ENCODE peak calls at places on chromosomes 4 and X, in four cellular contexts. One of them, this sample, is unnamed.

GRCh38 chr4:41660350-41660749 is 88.2 kb downstream of the PHOX2B start:
- DNase-seq in GM12878: no peak
- DNase-seq in HEK293T: no peak
- DNase-seq in HepG2: no peak
- DNase-seq in this sample: no peak

GRCh38 chr4:56876264-56876663 is 31.4 kb upstream of the REST start:
- DNase-seq in GM12878: no peak
- DNase-seq in HEK293T: no peak
- DNase-seq in HepG2: no peak
- DNase-seq in this sample: no peak

GRCh38 chrX:104670051-104670450 is 104.1 kb downstream of the IL1RAPL2 start:
- DNase-seq in GM12878: no peak
- DNase-seq in HEK293T: no peak
- DNase-seq in HepG2: no peak
- DNase-seq in this sample: no peak

GRCh38 chrX:115067812-115068211 is 50.4 kb upstream of the IL13RA2 start:
- DNase-seq in GM12878: no peak
- DNase-seq in HEK293T: no peak
- DNase-seq in HepG2: no peak
- DNase-seq in this sample: no peak

GRCh38 chrX:18173494-18174180 is 47.0 kb downstream of the BEND2 start:
- DNase-seq in GM12878: no peak
- DNase-seq in HEK293T: no peak
- DNase-seq in HepG2: no peak
- DNase-seq in this sample: peak; percentile 68

GRCh38 chrX:129613596-129613995 is 41.2 kb downstream of the APLN start:
- DNase-seq in GM12878: no peak
- DNase-seq in HEK293T: no peak
- DNase-seq in HepG2: no peak
- DNase-seq in this sample: no peak

GRCh38 chr4:176627916-176628315 is 164.8 kb downstream of the VEGFC start:
- DNase-seq in GM12878: no peak
- DNase-seq in HEK293T: no peak
- DNase-seq in HepG2: no peak
- DNase-seq in this sample: no peak

GRCh38 chr4:151436093-151436518 is 27.1 kb downstream of the FHIP1A start:
- DNase-seq in GM12878: no peak
- DNase-seq in HEK293T: no peak
- DNase-seq in HepG2: no peak
- DNase-seq in this sample: no peak

GRCh38 chr4:112908511-112908910 is 140.9 kb upstream of the ANK2 start:
- DNase-seq in GM12878: no peak
- DNase-seq in HEK293T: no peak
- DNase-seq in HepG2: no peak
- DNase-seq in this sample: no peak

GRCh38 chr4:152992027-152992426 is 55.9 kb downstream of the FHDC1 start:
- DNase-seq in GM12878: no peak
- DNase-seq in HEK293T: no peak
- DNase-seq in HepG2: no peak
- DNase-seq in this sample: no peak

GRCh38 chr4:24274401-24275035 is 309.8 kb downstream of the DHX15 start:
- DNase-seq in GM12878: no peak
- DNase-seq in HEK293T: no peak
- DNase-seq in HepG2: no peak
- DNase-seq in this sample: no peak

GRCh38 chrX:24619647-24620046 is 27.5 kb downstream of the PCYT1B start:
- DNase-seq in GM12878: no peak
- DNase-seq in HEK293T: peak; percentile 12
- DNase-seq in HepG2: peak; percentile 36
- DNase-seq in this sample: no peak

GRCh38 chr4:95761441-95761840 is 78.5 kb upstream of the PDHA2 start:
- DNase-seq in GM12878: no peak
- DNase-seq in HEK293T: no peak
- DNase-seq in HepG2: no peak
- DNase-seq in this sample: no peak

GRCh38 chr4:188175288-188175687 is 36.0 kb downstream of the TRIML1 start:
- DNase-seq in GM12878: no peak
- DNase-seq in HEK293T: no peak
- DNase-seq in HepG2: no peak
- DNase-seq in this sample: no peak

GRCh38 chrX:47179221-47179927 is 14.3 kb upstream of the UBA1 start:
- DNase-seq in GM12878: no peak
- DNase-seq in HEK293T: no peak
- DNase-seq in HepG2: no peak
- DNase-seq in this sample: no peak

GRCh38 chr4:52982246-52982950 is 120.3 kb downstream of the RASL11B start:
- DNase-seq in GM12878: no peak
- DNase-seq in HEK293T: peak; percentile 44
- DNase-seq in HepG2: peak; percentile 32
- DNase-seq in this sample: peak; percentile 24

GRCh38 chr4:22616516-22616915 is 76.2 kb upstream of the GBA3 start:
- DNase-seq in GM12878: no peak
- DNase-seq in HEK293T: no peak
- DNase-seq in HepG2: no peak
- DNase-seq in this sample: no peak

GRCh38 chrX:42944381-42944998 is 166.5 kb upstream of the PPP1R2C start:
- DNase-seq in GM12878: no peak
- DNase-seq in HEK293T: no peak
- DNase-seq in HepG2: no peak
- DNase-seq in this sample: no peak

GRCh38 chrX:43003939-43004338 is 226.0 kb upstream of the PPP1R2C start:
- DNase-seq in GM12878: no peak
- DNase-seq in HEK293T: no peak
- DNase-seq in HepG2: no peak
- DNase-seq in this sample: no peak

GRCh38 chr4:683982-684571 is 4.9 kb downstream of the SLC49A3 start:
- DNase-seq in GM12878: no peak
- DNase-seq in HEK293T: peak; percentile 79
- DNase-seq in HepG2: peak; percentile 63
- DNase-seq in this sample: peak; percentile 77

GRCh38 chrX:132940727-132941162 is 17.7 kb downstream of the HS6ST2 start:
- DNase-seq in GM12878: no peak
- DNase-seq in HEK293T: peak; percentile 60
- DNase-seq in HepG2: peak; percentile 31
- DNase-seq in this sample: no peak

GRCh38 chr4:13523591-13524503 is 20.5 kb downstream of the NKX3-2 start:
- DNase-seq in GM12878: no peak
- DNase-seq in HEK293T: no peak
- DNase-seq in HepG2: no peak
- DNase-seq in this sample: peak; percentile 4

GRCh38 chr4:17613761-17614415 is 553 bp upstream of the MED28 start:
- DNase-seq in GM12878: no peak
- DNase-seq in HEK293T: peak; percentile 47
- DNase-seq in HepG2: peak; percentile 50
- DNase-seq in this sample: no peak

GRCh38 chrX:38820751-38821150 is 19.5 kb downstream of the MID1IP1 start:
- DNase-seq in GM12878: no peak
- DNase-seq in HEK293T: no peak
- DNase-seq in HepG2: no peak
- DNase-seq in this sample: no peak

GRCh38 chrX:9626379-9626778 is 139.3 kb downstream of the GPR143 start:
- DNase-seq in GM12878: no peak
- DNase-seq in HEK293T: no peak
- DNase-seq in HepG2: no peak
- DNase-seq in this sample: no peak

GRCh38 chrX:110218591-110218990 is 99.3 kb downstream of the AMMECR1 start:
- DNase-seq in GM12878: no peak
- DNase-seq in HEK293T: no peak
- DNase-seq in HepG2: no peak
- DNase-seq in this sample: no peak

GRCh38 chrX:51931761-51932160 is 38.3 kb downstream of the MAGED1 start:
- DNase-seq in GM12878: no peak
- DNase-seq in HEK293T: no peak
- DNase-seq in HepG2: no peak
- DNase-seq in this sample: no peak

GRCh38 chrX:11750051-11750450 is 8.0 kb upstream of the MSL3 start:
- DNase-seq in GM12878: no peak
- DNase-seq in HEK293T: no peak
- DNase-seq in HepG2: no peak
- DNase-seq in this sample: no peak

GRCh38 chrX:86047174-86047991 is at the start of gene CHM:
- DNase-seq in GM12878: peak; percentile 63
- DNase-seq in HEK293T: peak; percentile 79
- DNase-seq in HepG2: peak; percentile 80
- DNase-seq in this sample: peak; percentile 85

GRCh38 chrX:23061116-23061515 is 61.4 kb downstream of the DDX53 start:
- DNase-seq in GM12878: no peak
- DNase-seq in HEK293T: no peak
- DNase-seq in HepG2: no peak
- DNase-seq in this sample: no peak

GRCh38 chr4:174047363-174047762 is 236.1 kb downstream of the FBXO8 start:
- DNase-seq in GM12878: no peak
- DNase-seq in HEK293T: no peak
- DNase-seq in HepG2: no peak
- DNase-seq in this sample: peak; percentile 27

GRCh38 chrX:132443736-132444135 is 45.1 kb downstream of the MBNL3 start:
- DNase-seq in GM12878: no peak
- DNase-seq in HEK293T: no peak
- DNase-seq in HepG2: no peak
- DNase-seq in this sample: no peak

GRCh38 chrX:139803224-139803623 is 95.3 kb upstream of the MCF2 start:
- DNase-seq in GM12878: no peak
- DNase-seq in HEK293T: no peak
- DNase-seq in HepG2: no peak
- DNase-seq in this sample: no peak

GRCh38 chr4:87150498-87151261 is 69.7 kb downstream of the KLHL8 start:
- DNase-seq in GM12878: peak; percentile 35
- DNase-seq in HEK293T: peak; percentile 50
- DNase-seq in HepG2: peak; percentile 70
- DNase-seq in this sample: peak; percentile 57

GRCh38 chr4:147683172-147683571 is 791 bp downstream of the PRMT9 start:
- DNase-seq in GM12878: no peak
- DNase-seq in HEK293T: peak; percentile 20
- DNase-seq in HepG2: peak; percentile 12
- DNase-seq in this sample: peak; percentile 9

GRCh38 chr4:137961051-137961438 is 281.1 kb downstream of the SLC7A11 start:
- DNase-seq in GM12878: no peak
- DNase-seq in HEK293T: no peak
- DNase-seq in HepG2: no peak
- DNase-seq in this sample: no peak
- TF ChIP-seq FOXK2 in GM12878: no peak
- TF ChIP-seq FOXK2 in HEK293T: no peak
- TF ChIP-seq FOXK2 in HepG2: no peak
- TF ChIP-seq FOXK2 in this sample: no peak

DNA sequence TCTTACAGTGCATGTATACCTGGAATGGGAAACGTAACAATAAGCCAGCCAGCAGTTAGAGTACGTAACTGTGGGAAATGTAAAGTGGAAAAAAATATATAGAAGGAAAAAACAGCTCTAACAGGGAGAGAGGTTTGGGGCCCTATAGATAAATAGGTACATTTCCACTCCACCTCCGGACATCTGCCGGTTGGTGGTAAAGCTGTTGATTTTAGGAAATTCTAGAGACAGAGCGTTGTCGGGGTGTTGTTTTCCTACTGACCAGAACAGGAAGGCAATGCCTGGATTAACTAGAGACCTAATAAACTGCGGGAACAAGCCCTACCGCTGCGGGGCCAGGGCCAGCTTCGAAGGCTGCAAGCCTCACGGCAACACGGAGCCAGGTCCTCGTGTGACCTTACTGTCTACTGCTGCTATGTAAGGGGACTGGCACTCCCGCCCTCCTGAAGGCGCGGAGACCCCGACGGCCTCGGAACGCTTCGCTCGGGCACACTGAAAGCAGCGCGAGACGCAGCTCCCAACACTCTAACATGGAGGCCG is 757 bp upstream of the CDKN2AIP start:
- DNase-seq in GM12878: no peak
- DNase-seq in HEK293T: peak; percentile 35
- DNase-seq in HepG2: no peak
- DNase-seq in this sample: no peak
- TF ChIP-seq FOXK2 in GM12878: no peak
- TF ChIP-seq FOXK2 in HEK293T: no peak
- TF ChIP-seq FOXK2 in HepG2: peak; percentile 19
- TF ChIP-seq FOXK2 in this sample: no peak

DNA sequence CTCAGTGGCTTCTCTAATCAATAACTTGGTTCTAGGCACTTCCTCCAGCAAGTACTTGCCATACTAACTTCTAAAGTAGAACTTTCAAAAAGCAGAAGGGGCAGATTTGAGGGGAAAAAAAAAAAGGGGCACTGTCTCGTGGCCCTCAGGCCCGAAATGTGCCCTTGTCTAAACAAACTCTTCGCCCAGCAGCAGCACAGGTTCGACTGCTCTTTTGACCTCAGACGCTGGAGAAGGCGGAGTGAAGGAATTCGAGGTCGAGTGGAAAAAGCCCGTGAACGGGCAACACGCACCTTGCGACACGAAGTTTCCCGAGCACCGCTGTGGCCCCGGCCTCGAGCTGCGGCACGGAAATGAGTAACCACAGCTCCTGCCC is 729 bp downstream of the GRPEL1 start:
- DNase-seq in GM12878: no peak
- DNase-seq in HEK293T: no peak
- DNase-seq in HepG2: peak; percentile 40
- DNase-seq in this sample: peak; percentile 45
- TF ChIP-seq FOXK2 in GM12878: no peak
- TF ChIP-seq FOXK2 in HEK293T: no peak
- TF ChIP-seq FOXK2 in HepG2: no peak
- TF ChIP-seq FOXK2 in this sample: no peak

GRCh38 chr4:79682801-79683217 is 274.8 kb upstream of the GK2 start:
- DNase-seq in GM12878: no peak
- DNase-seq in HEK293T: no peak
- DNase-seq in HepG2: no peak
- DNase-seq in this sample: no peak

GRCh38 chr4:79688696-79689095 is 280.7 kb upstream of the GK2 start:
- DNase-seq in GM12878: no peak
- DNase-seq in HEK293T: no peak
- DNase-seq in HepG2: no peak
- DNase-seq in this sample: no peak

GRCh38 chr4:79686976-79687375 is 278.9 kb upstream of the GK2 start:
- DNase-seq in GM12878: no peak
- DNase-seq in HEK293T: no peak
- DNase-seq in HepG2: no peak
- DNase-seq in this sample: no peak

GRCh38 chr4:79684516-79684915 is 276.5 kb upstream of the GK2 start:
- DNase-seq in GM12878: no peak
- DNase-seq in HEK293T: no peak
- DNase-seq in HepG2: no peak
- DNase-seq in this sample: no peak

DNA sequence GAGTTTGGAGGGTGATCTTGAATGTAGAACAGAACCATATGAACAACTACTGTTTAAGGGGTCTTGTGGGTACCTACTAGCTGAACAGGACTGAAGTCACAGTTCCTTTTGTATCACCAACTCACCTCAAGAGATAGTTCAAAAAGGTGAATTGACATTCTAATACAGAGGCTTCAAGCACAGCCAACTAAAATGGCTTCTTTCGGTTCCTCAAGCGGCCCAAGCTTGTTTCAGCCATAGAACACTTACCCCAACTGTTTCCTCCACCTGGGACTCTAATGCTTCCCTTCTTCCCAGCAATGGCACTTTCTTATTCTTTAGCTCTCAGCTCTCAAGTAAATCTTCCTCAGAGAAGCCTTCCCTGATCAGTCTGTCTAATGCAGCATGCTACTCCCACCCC is 277.5 kb upstream of the GK2 start:
- DNase-seq in GM12878: no peak
- DNase-seq in HEK293T: no peak
- DNase-seq in HepG2: no peak
- DNase-seq in this sample: no peak
- TF ChIP-seq FOXK2 in GM12878: no peak
- TF ChIP-seq FOXK2 in HEK293T: no peak
- TF ChIP-seq FOXK2 in HepG2: no peak
- TF ChIP-seq FOXK2 in this sample: no peak

This sample was measured in K562.